ENCODE peak calls at places on chromosomes 5 and 9, in five cellular contexts. H is anterior cingulate cortex; W is stimulated activated CD8-positive, alpha-beta memory T cell treated with anti-CD3 and anti-CD28 coated beads, Interleukin-15, amount 100 ng/mL, for 24 hours; B is ecto neural progenitor cell; V is fibroblast of the conjunctiva. P is an unnamed sample.

GRCh38 chr5:172089298-172090117 is 83.1 kb upstream of the FBXW11 start:
- DNase-seq in H (no peak), W (no peak), B (peak), V (no peak), P (no peak)

GRCh38 chr5:76667495-76667894 is 44.3 kb upstream of the F2RL2 start:
- DNase-seq in H (no peak), W (no peak), B (no peak), V (no peak), P (no peak)

GRCh38 chr5:38094889-38095288 is 163.5 kb upstream of the EGFLAM start:
- DNase-seq in H (no peak), W (no peak), B (no peak), V (no peak), P (no peak)

GRCh38 chr9:129823163-129823933 is 588 bp downstream of the TOR1A start:
- DNase-seq in H (no peak), W (no peak), B (peak), V (peak), P (peak)

GRCh38 chr5:62354028-62354874 is 48.2 kb downstream of the KIF2A start:
- DNase-seq in H (no peak), W (no peak), B (no peak), V (peak), P (peak)

GRCh38 chr5:109830955-109831502 is 141.3 kb downstream of the MAN2A1 start:
- DNase-seq in H (no peak), W (no peak), B (no peak), V (no peak), P (no peak)

GRCh38 chr5:154646841-154647759 is 108.1 kb upstream of the LARP1 start:
- DNase-seq in H (no peak), W (no peak), B (peak), V (no peak), P (no peak)

GRCh38 chr5:1318659-1319251 is 23.9 kb upstream of the TERT start:
- DNase-seq in H (no peak), W (no peak), B (no peak), V (no peak), P (no peak)

P was measured in Jurkat, Clone E6-1.